ENCODE peak calls at places on chromosomes 11 and 22, in ten cellular contexts. O, M, J, P, F, G, W, Q, V and S are unnamed samples.

GRCh38 chr11:95577716-95578460 is 211.7 kb downstream of the FAM76B start:
- DNase-seq in P (no peak), Q (no peak), W (no peak), F (no peak), M (no peak), G (no peak), V (peak; percentile 78), O (peak; percentile 52), J (no peak), S (no peak)

GRCh38 chr11:15590131-15590530 is 475.4 kb downstream of the INSC start:
- DNase-seq in V (no peak), Q (no peak), F (no peak), P (no peak), J (no peak), W (no peak), O (no peak), G (no peak), M (no peak), S (no peak)

GRCh38 chr11:117834068-117834810 is 9.7 kb upstream of the FXYD2 start:
- DNase-seq in O (no peak), W (no peak), Q (no peak), J (no peak), M (no peak), V (no peak), G (no peak), F (no peak), P (no peak), S (no peak)

GRCh38 chr22:39946571-39947407 is 13.4 kb upstream of the TMA7B start:
- DNase-seq in P (no peak), V (no peak), G (no peak), M (no peak), Q (no peak), J (no peak), O (no peak), W (no peak), F (no peak), S (no peak)

GRCh38 chr11:16070573-16070972 is 285.8 kb downstream of the SOX6 start:
- DNase-seq in Q (no peak), V (no peak), W (no peak), F (no peak), J (no peak), G (no peak), P (no peak), M (no peak), O (no peak), S (no peak)

GRCh38 chr22:30444632-30445437 is 19.3 kb downstream of the MTFP1 start:
- DNase-seq in W (peak; percentile 54), G (peak; percentile 86), M (peak; percentile 52), V (peak; percentile 57), F (no peak), Q (no peak), J (no peak), O (peak; percentile 67), P (no peak), S (no peak)

GRCh38 chr22:48968201-48968959 is 859.3 kb downstream of the BRD1 start:
- DNase-seq in J (no peak), M (no peak), F (no peak), V (no peak), G (no peak), Q (peak; percentile 17), O (no peak), W (peak; percentile 23), P (no peak), S (no peak)

GRCh38 chr11:116112031-116112935 is 608.1 kb upstream of the CADM1 start:
- DNase-seq in W (no peak), O (no peak), P (no peak), J (no peak), G (no peak), V (no peak), F (no peak), Q (no peak), M (no peak), S (no peak)

GRCh38 chr11:9090488-9091043 is 833 bp downstream of the SCUBE2 start:
- DNase-seq in Q (no peak), G (no peak), V (no peak), J (no peak), M (no peak), P (no peak), O (peak; percentile 10), F (no peak), W (no peak), S (no peak)

GRCh38 chr11:57405271-57405890 is 14.9 kb upstream of the PRG2 start:
- DNase-seq in F (no peak), M (no peak), Q (no peak), V (no peak), P (no peak), G (no peak), J (no peak), W (no peak), O (no peak), S (no peak)

GRCh38 chr11:119044708-119045107 is 12.3 kb downstream of the HYOU1 start:
- DNase-seq in F (no peak), V (no peak), G (no peak), M (no peak), Q (no peak), W (no peak), O (no peak), P (no peak), J (no peak), S (no peak)
- TF ChIP-seq CTCF in F (no peak), V (no peak), G (no peak), M (no peak), Q (peak; percentile 40), W (peak; percentile 42), O (peak; percentile 20), P (no peak), J (no peak), S (peak; percentile 16)

GRCh38 chr11:69862331-69862761 is 43.1 kb upstream of the FGF3 start:
- DNase-seq in J (no peak), G (no peak), V (no peak), P (no peak), M (no peak), Q (no peak), O (no peak), W (no peak), F (no peak), S (no peak)
- TF ChIP-seq CTCF in J (no peak), G (no peak), V (no peak), P (no peak), M (no peak), Q (no peak), O (no peak), W (no peak), F (no peak), S (no peak)

GRCh38 chr11:66111158-66111557 is 41.1 kb downstream of the PACS1 start:
- DNase-seq in Q (no peak), J (no peak), F (no peak), V (no peak), M (no peak), W (no peak), O (no peak), G (no peak), P (no peak), S (no peak)
- TF ChIP-seq CTCF in Q (no peak), J (no peak), F (no peak), V (no peak), M (no peak), W (no peak), O (no peak), G (no peak), P (no peak), S (no peak)

DNA sequence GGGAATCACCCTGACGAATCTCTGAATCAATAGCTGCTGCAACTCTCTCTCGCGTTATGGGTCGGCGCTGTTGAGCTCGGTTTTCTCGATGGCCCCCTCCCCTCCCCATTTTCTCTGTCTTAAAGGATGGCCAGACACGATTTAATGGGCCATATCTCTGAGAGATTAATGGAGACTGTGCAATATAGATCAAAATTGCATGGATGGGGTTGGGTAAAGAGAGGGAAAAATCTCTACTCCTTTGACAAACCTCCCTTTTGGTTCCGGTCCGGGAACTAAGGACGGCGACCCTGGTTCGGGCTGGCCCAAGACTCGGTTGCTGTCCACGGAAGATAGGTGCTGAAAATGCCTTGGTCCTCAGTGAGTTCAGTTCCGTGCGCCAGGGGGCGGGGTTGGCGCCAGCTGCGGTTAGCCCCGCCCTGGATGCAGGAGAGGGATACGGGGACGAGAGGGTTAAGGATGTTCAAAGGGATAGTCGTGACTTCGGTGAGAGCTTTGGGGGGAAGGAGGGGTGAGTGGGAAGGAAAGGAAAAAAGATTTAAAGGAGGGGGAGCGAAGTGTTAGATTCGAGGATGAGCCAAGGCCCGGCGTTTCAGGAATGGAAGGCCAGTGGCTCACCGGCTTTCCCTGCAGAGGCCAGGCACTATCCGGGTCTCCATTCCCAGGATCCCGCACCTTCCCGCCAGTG is 103.6 kb upstream of the HSD17B12 start:
- DNase-seq in F (peak; percentile 34), V (no peak), M (peak; percentile 53), O (peak; percentile 62), Q (no peak), W (peak; percentile 12), J (no peak), G (peak; percentile 48), P (no peak), S (no peak)
- TF ChIP-seq CTCF in F (peak; percentile 56), V (peak; percentile 34), M (peak; percentile 22), O (peak; percentile 35), Q (no peak), W (peak; percentile 27), J (peak; percentile 54), G (no peak), P (no peak), S (peak; percentile 57)

DNA sequence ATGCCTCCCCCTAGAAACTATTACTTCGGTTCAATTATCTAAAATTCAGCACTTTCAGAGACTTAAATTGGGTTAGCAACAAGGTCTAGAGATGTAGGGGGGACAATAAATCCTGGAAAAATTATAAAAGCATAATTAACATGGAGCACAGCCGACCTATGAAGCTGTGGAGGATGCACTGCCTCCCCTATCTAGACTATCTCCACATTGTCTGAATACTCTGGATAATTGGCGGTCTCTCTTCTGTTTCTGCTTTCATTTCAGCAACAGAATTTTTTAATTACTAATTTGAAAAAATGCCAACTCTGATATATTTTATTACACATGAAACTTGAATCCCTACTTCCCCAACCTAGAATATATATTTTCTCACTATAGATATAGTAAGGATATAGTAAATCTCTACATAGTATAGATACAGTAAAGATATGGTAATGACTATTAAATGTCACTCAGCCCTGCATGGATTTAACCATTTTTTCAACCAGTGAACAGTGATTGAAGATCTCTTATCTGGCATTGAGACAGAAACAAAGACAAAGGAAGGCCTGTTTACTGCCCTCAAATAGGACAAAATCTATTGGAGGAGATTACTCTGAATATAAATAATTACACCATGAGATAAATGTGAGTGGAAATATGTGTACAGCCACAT is 157.6 kb downstream of the BLID start:
- DNase-seq in O (no peak), W (no peak), V (no peak), Q (no peak), M (no peak), G (no peak), F (no peak), P (no peak), J (no peak), S (no peak)
- TF ChIP-seq CTCF in O (no peak), W (no peak), V (no peak), Q (no peak), M (no peak), G (no peak), F (no peak), P (no peak), J (no peak), S (no peak)

GRCh38 chr11:83292709-83293435 is 6.7 kb upstream of the CCDC90B start:
- DNase-seq in O (peak; percentile 82), J (peak; percentile 40), F (no peak), W (peak; percentile 39), V (peak; percentile 59), P (no peak), Q (no peak), G (peak; percentile 42), M (peak; percentile 68), S (no peak)
- TF ChIP-seq CTCF in O (peak; percentile 89), J (peak; percentile 80), F (peak; percentile 75), W (peak; percentile 75), V (peak; percentile 91), P (peak; percentile 59), Q (peak; percentile 74), G (peak; percentile 71), M (peak; percentile 69), S (peak; percentile 76)

GRCh38 chr11:68632802-68633201 is 51.5 kb upstream of the GAL start:
- DNase-seq in M (no peak), G (no peak), Q (no peak), F (no peak), V (peak; percentile 50), O (peak; percentile 79), J (peak; percentile 2), P (no peak), W (peak; percentile 79), S (no peak)
- TF ChIP-seq CTCF in M (no peak), G (peak; percentile 37), Q (no peak), F (peak; percentile 47), V (peak; percentile 49), O (peak; percentile 77), J (peak; percentile 62), P (no peak), W (peak; percentile 89), S (peak; percentile 57)